ENCODE peak calls at places on chromosomes 1 and 21, in five cellular contexts. U is cardiac muscle cell, P is HFF-Myc, F is breast epithelium, J is heart left ventricle. Q is an unnamed sample.
A peak's percentile ranks its signal among the peaks of the same experiment; 100 is the strongest.

GRCh38 chr1:116503535-116504307 is 67.1 kb downstream of the CD58 start:
- DNase-seq in J (peak; percentile 76), P (no peak), U (no peak), F (no peak), Q (no peak)

GRCh38 chr1:99659755-99660210 is 13.9 kb downstream of the PALMD start:
- DNase-seq in P (no peak), U (peak; percentile 27), J (no peak), F (no peak), Q (peak; percentile 58)

GRCh38 chr1:89429062-89429461 is 65.2 kb downstream of the GBP6 start:
- DNase-seq in F (no peak), P (no peak), J (no peak), U (no peak), Q (no peak)

GRCh38 chr1:7479544-7479943 is 291.6 kb upstream of the VAMP3 start:
- DNase-seq in J (no peak), U (no peak), P (no peak), F (no peak), Q (no peak)

GRCh38 chr1:240980342-240980741 is 368.4 kb upstream of the GREM2 start:
- DNase-seq in J (no peak), P (no peak), F (no peak), U (no peak), Q (no peak)

GRCh38 chr1:178619523-178619922 is 105.5 kb upstream of the RALGPS2 start:
- DNase-seq in J (no peak), P (no peak), U (no peak), F (no peak), Q (no peak)

GRCh38 chr1:40382110-40382464 is 8.6 kb downstream of the SMAP2 start:
- DNase-seq in F (no peak), J (no peak), P (no peak), U (no peak), Q (peak; percentile 20)

GRCh38 chr1:201779351-201779880 is 49.5 kb upstream of the IPO9 start:
- DNase-seq in U (peak; percentile 51), P (no peak), J (no peak), F (no peak), Q (no peak)

GRCh38 chr1:179217943-179218507 is 11.5 kb downstream of the ABL2 start:
- DNase-seq in J (no peak), F (no peak), P (no peak), U (peak; percentile 79), Q (peak; percentile 65)

GRCh38 chr21:45996311-45997204 is 15.0 kb downstream of the COL6A1 start:
- DNase-seq in J (peak; percentile 56), U (no peak), F (peak; percentile 46), P (no peak), Q (no peak)

GRCh38 chr1:164659621-164660414 is 100.8 kb downstream of the PBX1 start:
- DNase-seq in F (peak; percentile 58), J (no peak), P (no peak), U (no peak), Q (no peak)

GRCh38 chr1:164660415-164661174 is 101.6 kb downstream of the PBX1 start:
- DNase-seq in U (peak; percentile 58), P (no peak), F (no peak), J (no peak), Q (peak; percentile 47)

GRCh38 chr1:164664127-164664526 is 105.1 kb downstream of the PBX1 start:
- DNase-seq in P (no peak), J (no peak), U (no peak), F (no peak), Q (no peak)

GRCh38 chr1:164662955-164663354 is 104.0 kb downstream of the PBX1 start:
- DNase-seq in U (no peak), J (no peak), F (no peak), P (no peak), Q (no peak)

DNA sequence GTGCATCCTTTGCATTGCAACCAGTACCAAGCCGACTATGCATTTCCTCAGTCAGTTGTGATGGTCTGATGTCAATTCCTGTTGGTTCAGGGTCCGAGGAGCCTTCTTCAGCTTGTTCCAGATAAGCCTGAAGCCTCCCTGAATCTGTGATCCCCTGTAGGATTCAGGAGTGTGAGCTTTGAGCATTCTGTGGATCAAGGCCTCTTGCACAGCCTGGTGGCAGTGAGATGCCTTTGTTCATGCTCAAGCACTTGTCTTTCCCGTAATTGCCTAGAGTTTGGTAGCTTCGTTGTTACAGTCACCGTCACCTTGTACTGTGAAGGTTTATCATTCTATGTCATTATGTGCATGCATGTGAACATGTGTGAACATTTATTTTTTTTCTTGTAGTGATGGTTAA is 103.5 kb downstream of the PBX1 start:
- DNase-seq in P (no peak), U (no peak), J (no peak), F (no peak), Q (no peak)
- TF ChIP-seq CTCF in P (no peak), U (no peak), J (no peak), F (no peak), Q (no peak)

GRCh38 chr1:203308205-203309114 is 3.1 kb downstream of the BTG2 start:
- DNase-seq in P (no peak), J (no peak), U (no peak), F (no peak), Q (peak; percentile 31)

GRCh38 chr1:203307690-203308126 is 2.4 kb downstream of the BTG2 start:
- DNase-seq in J (no peak), F (no peak), U (no peak), P (no peak), Q (no peak)

GRCh38 chr1:203306089-203306969 is 1.0 kb downstream of the BTG2 start:
- DNase-seq in J (peak; percentile 87), P (peak; percentile 77), F (peak; percentile 88), U (peak; percentile 91), Q (peak; percentile 95)

GRCh38 chr1:203305809-203306088 is 430 bp downstream of the BTG2 start:
- DNase-seq in P (no peak), J (peak; percentile 72), F (no peak), U (no peak), Q (peak; percentile 15)

GRCh38 chr1:203306970-203307541 is 1.7 kb downstream of the BTG2 start:
- DNase-seq in F (no peak), P (no peak), J (peak; percentile 71), U (no peak), Q (no peak)
- H3K4me3 ChIP-seq in F (peak overlapping the region; percentile 73), P (peak overlapping the region; percentile 78), J (peak overlapping the region; percentile 58), U (peak overlapping the region; percentile 45), Q (peak overlapping the region; percentile 93)

GRCh38 chr21:42381347-42381984 is 14.4 kb downstream of the TMPRSS3 start:
- DNase-seq in P (no peak), F (no peak), U (peak; percentile 50), J (no peak), Q (peak; percentile 58)
- TF ChIP-seq CTCF in P (peak; percentile 68), F (peak; percentile 88), U (peak; percentile 77), J (peak; percentile 12), Q (peak; percentile 77)

GRCh38 chr1:43932786-43933385 is 715 bp upstream of the ARTN start:
- DNase-seq in F (no peak), J (no peak), U (peak; percentile 29), P (no peak), Q (peak; percentile 25)
- H3K4me3 ChIP-seq in F (peak overlapping the region; percentile 67), J (peak overlapping the region; percentile 46), U (peak overlapping the region; percentile 35), P (peak overlapping the region; percentile 44), Q (peak overlapping the region; percentile 39)

GRCh38 chr1:101237229-101237837 is 514 bp downstream of the S1PR1 start:
- DNase-seq in U (peak; percentile 72), F (no peak), J (no peak), P (no peak), Q (peak; percentile 66)
- TF ChIP-seq CTCF in U (peak; percentile 16), F (no peak), J (no peak), P (no peak), Q (no peak)

DNA sequence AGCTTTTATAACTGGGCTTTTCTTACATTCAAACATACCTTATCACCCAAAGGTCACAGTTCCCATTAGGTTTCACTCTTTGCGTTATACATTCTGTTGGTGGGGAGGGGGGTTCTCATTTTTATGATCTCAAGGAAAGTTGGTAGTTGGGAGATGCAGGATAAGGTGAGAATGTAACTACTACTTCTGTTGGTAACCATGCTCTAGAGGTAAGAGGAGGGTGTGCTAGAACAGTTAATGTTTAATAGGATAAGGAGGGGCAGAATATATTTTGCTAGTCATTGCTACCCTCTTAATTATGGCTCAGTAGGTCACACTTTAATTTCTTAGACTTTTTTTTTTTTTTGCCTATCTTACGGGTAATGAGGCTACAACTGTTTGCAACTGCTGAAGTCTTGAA is 10.7 kb downstream of the YBX1 start:
- DNase-seq in J (no peak), F (no peak), P (no peak), U (no peak), Q (no peak)
- H3K4me3 ChIP-seq in J (no peak overlapping the region), F (no peak overlapping the region), P (no peak overlapping the region), U (no peak overlapping the region), Q (no peak overlapping the region)

GRCh38 chr1:180501865-180502360 is 464 bp downstream of the ACBD6 start:
- DNase-seq in F (no peak), J (no peak), U (no peak), P (no peak), Q (no peak)

GRCh38 chr1:180504186-180504585 is 1.8 kb upstream of the ACBD6 start:
- DNase-seq in F (no peak), J (no peak), P (no peak), U (no peak), Q (no peak)

GRCh38 chr1:180503274-180503862 is 991 bp upstream of the ACBD6 start:
- DNase-seq in P (no peak), F (no peak), J (no peak), U (peak; percentile 42), Q (peak; percentile 46)

GRCh38 chr1:180500689-180501088 is 1.7 kb downstream of the ACBD6 start:
- DNase-seq in P (no peak), F (no peak), J (no peak), U (no peak), Q (no peak)

GRCh38 chr1:180502361-180503273 is at the start of gene ACBD6:
- DNase-seq in U (peak; percentile 91), J (peak; percentile 91), F (peak; percentile 79), P (peak; percentile 64), Q (peak; percentile 90)
- TF ChIP-seq CTCF in U (peak; percentile 21), J (no peak), F (no peak), P (no peak), Q (peak; percentile 13)

DNA sequence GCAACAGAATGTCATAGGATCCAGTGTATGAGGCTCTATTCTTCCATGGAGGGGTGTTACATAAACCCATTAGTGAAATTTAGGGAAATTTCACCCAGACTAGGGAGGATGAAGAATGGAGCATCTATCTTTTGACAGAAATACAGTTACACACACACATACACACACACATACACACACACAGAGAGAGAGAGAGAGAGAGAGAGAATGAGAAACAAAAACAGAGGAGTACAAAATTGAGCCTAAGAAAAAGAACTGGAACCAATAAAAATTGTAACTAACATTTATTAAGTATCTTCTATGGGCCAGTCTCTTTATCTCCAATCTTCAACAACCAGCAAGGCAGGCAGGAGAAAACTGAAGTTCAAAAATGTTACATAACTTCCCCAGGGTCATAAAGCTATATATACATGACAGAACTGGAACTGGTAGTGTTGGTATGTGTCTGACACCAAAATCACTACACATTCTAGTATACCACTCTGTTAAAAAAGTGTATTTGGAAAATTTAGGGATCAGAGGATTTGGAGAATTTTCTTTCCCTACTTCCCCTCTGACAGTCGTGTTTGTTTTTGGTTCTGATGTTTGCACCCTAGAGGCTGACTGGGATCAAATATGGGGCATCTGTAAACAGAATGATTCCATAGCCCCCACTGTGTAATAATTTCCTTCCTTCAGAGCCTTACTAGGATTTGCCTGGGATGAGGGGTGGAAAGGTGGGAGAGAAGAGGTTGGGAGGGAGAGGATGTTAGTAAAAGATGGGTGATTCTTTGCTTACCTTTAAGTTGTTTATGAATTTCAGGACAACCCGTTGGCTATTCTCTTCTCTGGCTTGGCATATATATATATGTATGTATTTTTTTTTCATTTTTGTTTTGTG is 1.0 kb upstream of the ZFYVE9 start:
- DNase-seq in F (no peak), U (peak; percentile 6), J (no peak), P (no peak), Q (no peak)
- H3K4me3 ChIP-seq in F (peak overlapping the region; percentile 97), U (peak overlapping the region; percentile 94), J (peak overlapping the region; percentile 96), P (peak overlapping the region; percentile 70), Q (no peak overlapping the region)

Q was measured in cardiac fibroblast.